ENCODE peak calls at places on chromosome 1, in ten cellular contexts. Y, H, V, S, O, C, P, M, E and N are unnamed samples. For H3K4me1 and H3K9me3, the result is how much of the 10 kb centered on the place peaks cover.

GRCh38 chr1:107936498-107937481 is 28.2 kb downstream of the VAV3 start:
- DNase-seq in P (no peak), V (no peak), Y (no peak), H (peak), S (no peak), O (no peak), C (no peak), M (no peak), E (peak), N (no peak)

GRCh38 chr1:88169144-88169543 is 514.9 kb upstream of the PKN2 start:
- DNase-seq in M (no peak), C (no peak), H (no peak), V (no peak), E (no peak), O (no peak), S (no peak), Y (no peak), P (no peak), N (no peak)

GRCh38 chr1:155974208-155975165 is 3.9 kb downstream of the ARHGEF2 start:
- DNase-seq in P (no peak), S (no peak), M (no peak), E (no peak), Y (no peak), H (no peak), O (no peak), C (no peak), V (no peak), N (no peak)

GRCh38 chr1:115987623-115988022 is 11.3 kb downstream of the SLC22A15 start:
- DNase-seq in O (no peak), C (no peak), P (no peak), H (no peak), M (no peak), E (no peak), S (no peak), Y (no peak), V (no peak), N (no peak)

GRCh38 chr1:49424782-49425181 is 599.0 kb downstream of the AGBL4 start:
- DNase-seq in E (no peak), Y (no peak), H (peak), M (no peak), C (no peak), O (no peak), V (no peak), S (no peak), P (no peak), N (no peak)

GRCh38 chr1:59972216-59972924 is 45.8 kb upstream of the CYP2J2 start:
- DNase-seq in O (no peak), P (no peak), C (no peak), Y (no peak), S (no peak), E (no peak), M (no peak), H (no peak), V (no peak), N (no peak)

GRCh38 chr1:21572141-21572540 is 62.9 kb downstream of the ALPL start:
- DNase-seq in E (no peak), S (no peak), V (no peak), Y (no peak), O (no peak), M (no peak), P (no peak), H (no peak), C (no peak), N (no peak)

GRCh38 chr1:206839006-206839560 is 26.3 kb upstream of the IL20 start:
- DNase-seq in E (no peak), Y (no peak), H (no peak), V (no peak), O (no peak), S (no peak), C (no peak), M (no peak), P (no peak), N (peak)

GRCh38 chr1:47664356-47664755 is 226.5 kb downstream of the FOXD2 start:
- DNase-seq in P (no peak), M (peak), E (no peak), S (no peak), C (no peak), H (no peak), O (no peak), Y (no peak), V (no peak), N (no peak)

GRCh38 chr1:91589438-91589837 is 88.8 kb downstream of the CDC7 start:
- DNase-seq in S (no peak), V (no peak), E (no peak), M (no peak), Y (no peak), C (no peak), O (no peak), H (no peak), P (no peak), N (no peak)
- TF ChIP-seq CTCF in S (no peak), V (no peak), E (no peak), M (no peak), Y (no peak), C (peak), O (no peak), H (no peak), P (no peak), N (no peak)

DNA sequence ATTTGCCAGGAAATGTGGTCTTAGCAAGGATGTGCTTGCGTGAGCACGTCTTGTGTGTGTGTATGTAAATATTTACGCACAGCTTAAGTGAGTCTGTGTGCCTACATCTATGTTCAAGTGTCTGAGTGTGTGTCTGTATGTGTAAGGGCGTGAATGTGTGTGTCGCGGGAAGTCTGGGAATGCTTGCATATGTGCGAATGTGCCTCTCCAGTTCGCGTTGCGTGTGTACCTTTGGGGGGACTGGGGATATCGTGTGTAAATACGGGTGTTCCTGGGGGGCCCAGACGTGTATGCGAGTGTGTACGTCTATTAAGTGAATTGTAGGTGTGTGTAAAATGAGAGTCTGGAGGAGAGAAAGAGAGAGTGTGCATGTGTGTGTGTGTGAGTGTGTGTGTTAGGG is 68.7 kb upstream of the POU3F1 start:
- DNase-seq in O (no peak), Y (no peak), V (no peak), E (no peak), S (no peak), M (no peak), P (no peak), H (no peak), C (no peak), N (no peak)
- H3K4me1 ChIP-seq in O (under half), Y (under half), V (under half), E (under half), S (under half), M (under half), P (under half), H (under half), C (under half), N (under half)

GRCh38 chr1:239558992-239559391 is 172.6 kb downstream of the CHRM3 start:
- DNase-seq in P (no peak), C (no peak), M (no peak), O (no peak), H (no peak), Y (no peak), S (no peak), V (no peak), E (no peak), N (no peak)
- H3K9me3 ChIP-seq in P (under half), C (under half), M (under half), O (under half), H (under half), Y (under half), S (under half), V (under half), E (under half), N (under half)

GRCh38 chr1:150829751-150830150 is 21.7 kb upstream of the CTSK start:
- DNase-seq in O (no peak), Y (no peak), C (no peak), P (no peak), E (no peak), H (no peak), S (peak), V (no peak), M (no peak), N (no peak)
- TF ChIP-seq CTCF in O (no peak), Y (peak), C (no peak), P (no peak), E (no peak), H (peak), S (peak), V (no peak), M (peak), N (no peak)

GRCh38 chr1:235074335-235075120 is 54.1 kb downstream of the TOMM20 start:
- DNase-seq in E (peak), Y (peak), V (peak), O (no peak), H (no peak), M (no peak), S (peak), P (no peak), C (no peak), N (no peak)
- H3K4me1 ChIP-seq in E (half or more), Y (half or more), V (under half), O (under half), H (under half), M (half or more), S (under half), P (half or more), C (under half), N (under half)